ENCODE peak calls at places on chromosomes 4 and X, in eight cellular contexts. One of them, this sample, is unnamed.

GRCh38 chrX:137166591-137166990 is 132.8 kb upstream of the GPR101 start:
- DNase-seq in thyroid gland: no peak
- DNase-seq in ovary: no peak
- DNase-seq in tibial nerve: no peak
- DNase-seq in heart left ventricle: no peak
- DNase-seq in IMR-90: no peak
- DNase-seq in breast epithelium: no peak
- DNase-seq in HCT116: no peak
- DNase-seq in this sample: peak; percentile 42

GRCh38 chr4:150136036-150136435 is 57.8 kb downstream of the DCLK2 start:
- DNase-seq in tibial nerve: no peak
- DNase-seq in HCT116: no peak
- DNase-seq in IMR-90: peak; percentile 72
- DNase-seq in thyroid gland: no peak
- DNase-seq in breast epithelium: no peak
- DNase-seq in heart left ventricle: no peak
- DNase-seq in ovary: no peak
- DNase-seq in this sample: no peak

GRCh38 chrX:53050841-53051240 is 2.3 kb downstream of the GPR173 start:
- DNase-seq in HCT116: no peak
- DNase-seq in ovary: no peak
- DNase-seq in tibial nerve: no peak
- DNase-seq in thyroid gland: no peak
- DNase-seq in breast epithelium: no peak
- DNase-seq in IMR-90: no peak
- DNase-seq in heart left ventricle: no peak
- DNase-seq in this sample: no peak

GRCh38 chrX:88982183-88982582 is 235.2 kb downstream of the CPXCR1 start:
- DNase-seq in ovary: no peak
- DNase-seq in IMR-90: no peak
- DNase-seq in HCT116: no peak
- DNase-seq in thyroid gland: no peak
- DNase-seq in tibial nerve: no peak
- DNase-seq in heart left ventricle: no peak
- DNase-seq in breast epithelium: no peak
- DNase-seq in this sample: no peak

GRCh38 chrX:155132110-155132509 is 60.8 kb downstream of the BRCC3 start:
- DNase-seq in ovary: no peak
- DNase-seq in thyroid gland: no peak
- DNase-seq in IMR-90: no peak
- DNase-seq in heart left ventricle: no peak
- DNase-seq in breast epithelium: no peak
- DNase-seq in HCT116: no peak
- DNase-seq in tibial nerve: no peak
- DNase-seq in this sample: no peak

GRCh38 chr4:100359433-100359832 is 158.4 kb downstream of the EMCN start:
- DNase-seq in HCT116: no peak
- DNase-seq in IMR-90: no peak
- DNase-seq in thyroid gland: no peak
- DNase-seq in heart left ventricle: no peak
- DNase-seq in tibial nerve: no peak
- DNase-seq in ovary: no peak
- DNase-seq in breast epithelium: no peak
- DNase-seq in this sample: no peak

GRCh38 chr4:8558080-8558960 is 21.9 kb upstream of the GPR78 start:
- DNase-seq in thyroid gland: no peak
- DNase-seq in tibial nerve: no peak
- DNase-seq in ovary: no peak
- DNase-seq in heart left ventricle: no peak
- DNase-seq in breast epithelium: no peak
- DNase-seq in HCT116: no peak
- DNase-seq in IMR-90: no peak
- DNase-seq in this sample: no peak

GRCh38 chr4:169024762-169025161 is 14.7 kb upstream of the CBR4 start:
- DNase-seq in HCT116: peak; percentile 15
- DNase-seq in heart left ventricle: no peak
- DNase-seq in breast epithelium: no peak
- DNase-seq in tibial nerve: peak; percentile 24
- DNase-seq in ovary: no peak
- DNase-seq in thyroid gland: no peak
- DNase-seq in IMR-90: peak; percentile 59
- DNase-seq in this sample: no peak

GRCh38 chr4:67332627-67333026 is 212.7 kb downstream of the CENPC start:
- DNase-seq in tibial nerve: no peak
- DNase-seq in ovary: no peak
- DNase-seq in thyroid gland: no peak
- DNase-seq in IMR-90: no peak
- DNase-seq in breast epithelium: no peak
- DNase-seq in HCT116: no peak
- DNase-seq in heart left ventricle: no peak
- DNase-seq in this sample: no peak

GRCh38 chr4:188387134-188387791 is 248.0 kb downstream of the TRIML1 start:
- DNase-seq in heart left ventricle: no peak
- DNase-seq in IMR-90: peak; percentile 54
- DNase-seq in HCT116: no peak
- DNase-seq in ovary: no peak
- DNase-seq in tibial nerve: no peak
- DNase-seq in breast epithelium: no peak
- DNase-seq in thyroid gland: no peak
- DNase-seq in this sample: no peak

GRCh38 chr4:26076000-26076587 is 162.1 kb downstream of the SMIM20 start:
- DNase-seq in breast epithelium: no peak
- DNase-seq in HCT116: no peak
- DNase-seq in heart left ventricle: no peak
- DNase-seq in IMR-90: peak; percentile 81
- DNase-seq in ovary: no peak
- DNase-seq in thyroid gland: no peak
- DNase-seq in tibial nerve: peak; percentile 28
- DNase-seq in this sample: no peak

GRCh38 chrX:13014111-13015094 is 30.0 kb downstream of the FAM9C start:
- DNase-seq in tibial nerve: no peak
- DNase-seq in breast epithelium: no peak
- DNase-seq in ovary: no peak
- DNase-seq in HCT116: no peak
- DNase-seq in IMR-90: no peak
- DNase-seq in thyroid gland: no peak
- DNase-seq in heart left ventricle: no peak
- DNase-seq in this sample: no peak

DNA sequence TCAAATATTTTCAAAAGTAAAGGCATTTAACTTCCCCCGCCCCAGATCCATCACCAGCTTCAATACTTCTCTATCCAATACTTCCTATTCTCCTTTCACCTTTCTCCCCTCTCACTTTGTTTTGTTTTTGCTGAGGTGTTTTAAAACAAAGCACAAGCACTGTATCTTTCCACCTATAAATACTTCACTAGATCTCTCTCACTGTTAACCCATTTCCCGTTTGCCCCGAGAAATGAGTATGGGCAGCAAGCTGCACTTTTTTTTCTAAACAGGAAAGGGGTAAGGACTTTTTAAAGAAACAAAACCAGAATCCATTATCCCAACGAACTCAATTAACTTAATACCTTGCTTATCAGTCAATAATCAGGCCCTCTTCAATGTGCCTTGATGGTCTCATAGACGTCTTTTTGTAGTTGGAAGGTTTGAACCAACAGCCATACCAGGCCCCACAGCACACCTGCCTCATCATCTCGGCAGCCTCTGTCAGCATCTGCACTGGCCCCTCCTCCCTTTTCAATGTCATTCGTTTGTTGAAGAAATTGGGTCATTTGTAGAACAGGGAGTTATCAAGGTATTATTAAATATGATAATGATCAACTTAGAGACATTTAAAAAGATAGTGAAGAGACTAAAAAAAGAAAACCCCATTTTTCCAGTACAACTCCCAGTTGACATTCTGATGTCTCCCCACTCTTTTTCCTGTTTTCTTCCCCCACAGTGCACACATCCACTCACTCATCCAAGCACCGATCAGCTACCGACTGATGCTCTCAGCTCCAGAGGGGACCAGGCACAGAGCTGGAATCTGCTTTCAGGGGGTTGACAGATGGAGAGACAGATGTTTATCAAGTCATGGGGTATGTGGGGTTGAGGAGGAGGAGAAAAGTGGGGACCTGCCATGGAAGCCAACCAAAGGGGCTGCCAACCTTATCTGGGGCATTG is 25.8 kb downstream of the CRMP1 start:
- DNase-seq in thyroid gland: no peak
- DNase-seq in breast epithelium: no peak
- DNase-seq in tibial nerve: no peak
- DNase-seq in heart left ventricle: no peak
- DNase-seq in IMR-90: no peak
- DNase-seq in HCT116: no peak
- DNase-seq in ovary: no peak
- DNase-seq in this sample: no peak
- H3K27ac ChIP-seq in thyroid gland: no peak overlapping the region
- H3K27ac ChIP-seq in breast epithelium: no peak overlapping the region
- H3K27ac ChIP-seq in tibial nerve: no peak overlapping the region
- H3K27ac ChIP-seq in heart left ventricle: no peak overlapping the region
- H3K27ac ChIP-seq in IMR-90: no peak overlapping the region
- H3K27ac ChIP-seq in HCT116: no peak overlapping the region
- H3K27ac ChIP-seq in ovary: no peak overlapping the region
- H3K27ac ChIP-seq in this sample: no peak overlapping the region

GRCh38 chrX:48482526-48482925 is 6.5 kb downstream of the FTSJ1 start:
- DNase-seq in heart left ventricle: no peak
- DNase-seq in tibial nerve: no peak
- DNase-seq in HCT116: no peak
- DNase-seq in thyroid gland: no peak
- DNase-seq in IMR-90: no peak
- DNase-seq in breast epithelium: no peak
- DNase-seq in ovary: no peak
- DNase-seq in this sample: no peak
- H3K4me1 ChIP-seq in heart left ventricle: no peaks in the 10 kb centered on the region
- H3K4me1 ChIP-seq in tibial nerve: no peaks in the 10 kb centered on the region
- H3K4me1 ChIP-seq in HCT116: peaks cover 16% of the 10 kb centered on the region
- H3K4me1 ChIP-seq in thyroid gland: no peaks in the 10 kb centered on the region
- H3K4me1 ChIP-seq in IMR-90: no peaks in the 10 kb centered on the region
- H3K4me1 ChIP-seq in breast epithelium: no peaks in the 10 kb centered on the region
- H3K4me1 ChIP-seq in ovary: no peaks in the 10 kb centered on the region
- H3K4me1 ChIP-seq in this sample: no peaks in the 10 kb centered on the region

GRCh38 chr4:84582302-84582987 is 482 bp upstream of the CDS1 start:
- DNase-seq in HCT116: peak; percentile 81
- DNase-seq in IMR-90: peak; percentile 22
- DNase-seq in tibial nerve: peak; percentile 71
- DNase-seq in thyroid gland: peak; percentile 98
- DNase-seq in ovary: peak; percentile 98
- DNase-seq in breast epithelium: peak; percentile 95
- DNase-seq in heart left ventricle: peak; percentile 89
- DNase-seq in this sample: peak; percentile 97
- TF ChIP-seq POLR2A in HCT116: no peak
- TF ChIP-seq POLR2A in IMR-90: no peak
- TF ChIP-seq POLR2A in tibial nerve: no peak
- TF ChIP-seq POLR2A in thyroid gland: no peak
- TF ChIP-seq POLR2A in ovary: peak; percentile 69
- TF ChIP-seq POLR2A in breast epithelium: no peak
- TF ChIP-seq POLR2A in heart left ventricle: no peak
- TF ChIP-seq POLR2A in this sample: peak; percentile 30

GRCh38 chr4:113469023-113469390 is 292.5 kb downstream of the CAMK2D start:
- DNase-seq in HCT116: no peak
- DNase-seq in heart left ventricle: no peak
- DNase-seq in tibial nerve: no peak
- DNase-seq in thyroid gland: no peak
- DNase-seq in breast epithelium: no peak
- DNase-seq in ovary: no peak
- DNase-seq in IMR-90: peak; percentile 43
- DNase-seq in this sample: no peak
- H3K27ac ChIP-seq in HCT116: peak overlapping the region; percentile 71
- H3K27ac ChIP-seq in heart left ventricle: peak overlapping the region; percentile 87
- H3K27ac ChIP-seq in tibial nerve: peak overlapping the region; percentile 87
- H3K27ac ChIP-seq in thyroid gland: peak overlapping the region; percentile 90
- H3K27ac ChIP-seq in breast epithelium: peak overlapping the region; percentile 92
- H3K27ac ChIP-seq in ovary: peak overlapping the region; percentile 11
- H3K27ac ChIP-seq in IMR-90: peak overlapping the region; percentile 74
- H3K27ac ChIP-seq in this sample: no peak overlapping the region

GRCh38 chr4:41207330-41207831 is 7.0 kb downstream of the APBB2 start:
- DNase-seq in thyroid gland: no peak
- DNase-seq in ovary: no peak
- DNase-seq in IMR-90: no peak
- DNase-seq in HCT116: no peak
- DNase-seq in tibial nerve: peak; percentile 27
- DNase-seq in breast epithelium: no peak
- DNase-seq in heart left ventricle: no peak
- DNase-seq in this sample: no peak

GRCh38 chr4:41203841-41204240 is 10.5 kb downstream of the APBB2 start:
- DNase-seq in ovary: no peak
- DNase-seq in HCT116: no peak
- DNase-seq in breast epithelium: no peak
- DNase-seq in tibial nerve: no peak
- DNase-seq in thyroid gland: no peak
- DNase-seq in IMR-90: no peak
- DNase-seq in heart left ventricle: no peak
- DNase-seq in this sample: no peak

GRCh38 chr4:41205130-41205529 is 9.2 kb downstream of the APBB2 start:
- DNase-seq in ovary: no peak
- DNase-seq in breast epithelium: no peak
- DNase-seq in tibial nerve: no peak
- DNase-seq in thyroid gland: no peak
- DNase-seq in HCT116: no peak
- DNase-seq in IMR-90: no peak
- DNase-seq in heart left ventricle: no peak
- DNase-seq in this sample: no peak

GRCh38 chr4:41204400-41204978 is 9.9 kb downstream of the APBB2 start:
- DNase-seq in IMR-90: peak; percentile 83
- DNase-seq in thyroid gland: peak; percentile 98
- DNase-seq in ovary: peak; percentile 39
- DNase-seq in breast epithelium: no peak
- DNase-seq in tibial nerve: no peak
- DNase-seq in heart left ventricle: peak; percentile 69
- DNase-seq in HCT116: peak; percentile 67
- DNase-seq in this sample: peak; percentile 52

DNA sequence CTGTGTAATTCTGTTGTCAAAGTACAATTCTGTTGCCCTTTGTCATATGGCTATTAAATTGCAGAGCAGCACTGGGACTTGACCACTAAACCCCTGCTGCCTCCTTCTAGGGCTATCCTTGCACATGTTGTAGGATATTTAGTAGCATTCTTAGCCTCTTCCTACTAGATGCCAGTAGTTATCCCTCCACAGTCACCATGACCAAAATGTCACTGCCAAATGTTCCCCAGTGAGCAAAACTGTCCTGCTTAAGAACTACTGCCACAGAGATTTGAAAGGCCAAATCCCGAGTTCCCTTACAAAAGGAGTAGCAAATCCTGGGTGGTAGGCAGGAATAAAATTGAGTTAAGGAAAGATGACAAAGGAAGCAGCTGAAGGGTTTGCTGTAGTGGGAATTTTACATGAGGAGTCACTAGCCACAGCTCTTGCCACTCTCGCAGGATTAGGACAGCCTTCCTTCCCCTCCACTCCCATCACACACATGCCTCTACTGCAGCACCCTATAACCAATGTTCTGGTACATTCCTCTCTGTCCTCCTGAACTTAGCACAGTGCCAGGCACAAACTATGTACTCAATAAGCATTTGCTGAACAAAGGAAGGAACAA is 8.4 kb downstream of the APBB2 start:
- DNase-seq in heart left ventricle: no peak
- DNase-seq in IMR-90: peak; percentile 29
- DNase-seq in breast epithelium: no peak
- DNase-seq in ovary: no peak
- DNase-seq in HCT116: no peak
- DNase-seq in tibial nerve: no peak
- DNase-seq in thyroid gland: no peak
- DNase-seq in this sample: no peak
- H3K4me1 ChIP-seq in heart left ventricle: peaks cover 28% of the 10 kb centered on the region
- H3K4me1 ChIP-seq in IMR-90: peaks cover 28% of the 10 kb centered on the region
- H3K4me1 ChIP-seq in breast epithelium: peaks cover 8% of the 10 kb centered on the region
- H3K4me1 ChIP-seq in ovary: peaks cover 22% of the 10 kb centered on the region
- H3K4me1 ChIP-seq in HCT116: peaks cover 73% of the 10 kb centered on the region
- H3K4me1 ChIP-seq in tibial nerve: peaks cover 30% of the 10 kb centered on the region
- H3K4me1 ChIP-seq in thyroid gland: peaks cover 77% of the 10 kb centered on the region
- H3K4me1 ChIP-seq in this sample: peaks cover 66% of the 10 kb centered on the region